ENCODE peak calls at places on chromosomes 11 and 22, in four cellular contexts. W is HCT116; D is heart left ventricle; X is CD8-positive, alpha-beta T cell. G is an unnamed sample.

GRCh38 chr11:128624269-128625170 is 37.2 kb upstream of the ETS1 start:
- DNase-seq in X (peak; percentile 82), D (no peak), W (no peak), G (peak; percentile 76)

GRCh38 chr11:105878510-105878909 is 143.5 kb downstream of the MSANTD4 start:
- DNase-seq in D (no peak), X (no peak), W (no peak), G (no peak)

GRCh38 chr11:14132312-14132711 is 169.8 kb downstream of the SPON1 start:
- DNase-seq in W (no peak), D (no peak), X (no peak), G (no peak)

GRCh38 chr11:62069374-62069773 is 54.4 kb upstream of the INCENP start:
- DNase-seq in X (no peak), W (no peak), D (no peak), G (no peak)

GRCh38 chr11:30392977-30393376 is 70.1 kb downstream of the ARL14EP start:
- DNase-seq in W (no peak), D (no peak), X (no peak), G (no peak)

GRCh38 chr22:31852691-31853370 is 91.5 kb upstream of the YWHAH start:
- DNase-seq in X (no peak), D (no peak), W (no peak), G (no peak)

GRCh38 chr11:20194470-20194869 is 34.2 kb upstream of the DBX1 start:
- DNase-seq in X (no peak), D (no peak), W (no peak), G (no peak)

GRCh38 chr22:36398602-36399472 is 11.1 kb upstream of the MYH9 start:
- DNase-seq in D (no peak), W (no peak), X (no peak), G (no peak)

GRCh38 chr11:65522640-65523322 is 2.1 kb upstream of the SCYL1 start:
- DNase-seq in X (peak; percentile 58), W (no peak), D (no peak), G (no peak)

GRCh38 chr11:126929186-126930085 is 71.1 kb downstream of the KIRREL3 start:
- DNase-seq in D (no peak), X (no peak), W (no peak), G (no peak)

GRCh38 chr22:43256569-43257360 is 69.8 kb upstream of the TTLL12 start:
- DNase-seq in W (no peak), D (no peak), X (no peak), G (no peak)

GRCh38 chr11:94762208-94762607 is 5.9 kb upstream of the AMOTL1 start:
- DNase-seq in D (no peak), X (no peak), W (peak; percentile 34), G (no peak)

GRCh38 chr22:41501209-41501608 is 32.3 kb downstream of the ACO2 start:
- DNase-seq in W (no peak), D (no peak), X (no peak), G (peak; percentile 51)

GRCh38 chr11:13786688-13787087 is 118.2 kb downstream of the FAR1 start:
- DNase-seq in W (no peak), X (no peak), D (no peak), G (no peak)

GRCh38 chr11:82890002-82890341 is 10.3 kb downstream of the PRCP start:
- DNase-seq in X (no peak), W (no peak), D (no peak), G (no peak)

GRCh38 chr22:20396639-20397038 is 2.7 kb downstream of the ZNF74 start:
- DNase-seq in W (no peak), X (no peak), D (no peak), G (no peak)

GRCh38 chr11:2929880-2930704 is 872 bp upstream of the PHLDA2 start:
- DNase-seq in D (peak; percentile 36), X (peak; percentile 36), W (peak; percentile 46), G (peak; percentile 49)

GRCh38 chr11:84558085-84558905 is 1068.8 kb downstream of the DLG2 start:
- DNase-seq in X (no peak), W (peak; percentile 18), D (peak; percentile 12), G (no peak)

GRCh38 chr11:108857382-108857781 is 192.5 kb downstream of the DDX10 start:
- DNase-seq in W (no peak), D (peak; percentile 52), X (no peak), G (no peak)

GRCh38 chr11:35412285-35412684 is 7.1 kb downstream of the SLC1A2 start:
- DNase-seq in X (no peak), W (no peak), D (no peak), G (no peak)

GRCh38 chr22:23243006-23243573 is 62.8 kb downstream of the BCR start:
- DNase-seq in W (no peak), X (peak; percentile 79), D (no peak), G (peak; percentile 36)

GRCh38 chr22:31346733-31347250 is 646 bp upstream of the PATZ1 start:
- DNase-seq in W (no peak), D (peak; percentile 59), X (no peak), G (peak; percentile 57)

GRCh38 chr11:71414645-71415044 is 33.5 kb downstream of the DHCR7 start:
- DNase-seq in X (no peak), D (no peak), W (no peak), G (no peak)

GRCh38 chr11:123194308-123195181 is 503 bp downstream of the CLMP start:
- DNase-seq in D (no peak), X (no peak), W (no peak), G (no peak)

GRCh38 chr22:28816994-28817530 is 16.7 kb upstream of the XBP1 start:
- DNase-seq in X (no peak), W (no peak), D (no peak), G (no peak)

GRCh38 chr22:28815101-28815500 is 14.7 kb upstream of the XBP1 start:
- DNase-seq in X (no peak), D (no peak), W (no peak), G (no peak)

GRCh38 chr22:28817919-28818859 is 17.8 kb upstream of the XBP1 start:
- DNase-seq in W (no peak), X (no peak), D (peak; percentile 29), G (no peak)

GRCh38 chr22:28813772-28814518 is 13.6 kb upstream of the XBP1 start:
- DNase-seq in D (peak; percentile 25), W (no peak), X (no peak), G (no peak)

GRCh38 chr22:28815729-28816128 is 15.4 kb upstream of the XBP1 start:
- DNase-seq in W (no peak), D (no peak), X (no peak), G (no peak)
- H3K4me1 ChIP-seq in W (peaks cover 3% of the 10 kb centered on the region), D (peaks cover 11% of the 10 kb centered on the region), X (peaks cover 69% of the 10 kb centered on the region), G (peaks cover 32% of the 10 kb centered on the region)

GRCh38 chr11:103536335-103536722 is 427.1 kb downstream of the DYNC2H1 start:
- DNase-seq in X (no peak), D (no peak), W (no peak), G (no peak)
- H3K4me1 ChIP-seq in X (no peaks in the 10 kb centered on the region), D (peaks cover 11% of the 10 kb centered on the region), W (no peaks in the 10 kb centered on the region), G (no peaks in the 10 kb centered on the region)

DNA sequence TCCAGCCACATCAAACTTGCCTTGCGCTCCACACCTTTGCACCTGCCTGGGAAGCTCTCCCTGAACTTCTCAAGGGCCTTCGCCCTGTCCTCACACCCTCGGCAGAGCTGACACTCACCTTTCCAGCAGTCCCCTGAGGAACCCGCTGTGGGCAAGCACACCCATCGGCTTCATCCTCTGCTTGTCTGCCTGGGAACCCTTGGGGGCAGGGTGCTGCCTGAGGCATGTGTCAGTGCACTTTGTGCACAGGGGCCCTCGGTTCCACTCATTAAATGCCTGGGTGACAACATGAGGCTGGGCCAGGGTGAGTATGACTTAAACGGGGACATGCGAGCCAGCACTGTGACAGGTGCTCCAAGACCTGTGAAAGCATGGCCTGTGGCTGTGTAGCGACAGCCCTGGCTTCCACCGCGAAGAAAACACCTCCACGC is 2.6 kb upstream of the LRFN4 start:
- DNase-seq in W (no peak), D (no peak), X (no peak), G (no peak)
- H3K4me1 ChIP-seq in W (peaks cover 11% of the 10 kb centered on the region), D (peaks cover 13% of the 10 kb centered on the region), X (peaks cover 6% of the 10 kb centered on the region), G (peaks cover 19% of the 10 kb centered on the region)

GRCh38 chr11:6440906-6441358 is at the start of gene HPX:
- DNase-seq in D (no peak), X (no peak), W (no peak), G (no peak)

GRCh38 chr11:6437993-6438392 is 2.8 kb downstream of the HPX start:
- DNase-seq in W (no peak), X (no peak), D (no peak), G (no peak)

GRCh38 chr11:6438979-6439571 is 1.7 kb downstream of the HPX start:
- DNase-seq in W (peak; percentile 43), X (no peak), D (peak; percentile 27), G (peak; percentile 21)

GRCh38 chr11:6433998-6434650 is 6.7 kb downstream of the HPX start:
- DNase-seq in X (no peak), D (no peak), W (no peak), G (no peak)

DNA sequence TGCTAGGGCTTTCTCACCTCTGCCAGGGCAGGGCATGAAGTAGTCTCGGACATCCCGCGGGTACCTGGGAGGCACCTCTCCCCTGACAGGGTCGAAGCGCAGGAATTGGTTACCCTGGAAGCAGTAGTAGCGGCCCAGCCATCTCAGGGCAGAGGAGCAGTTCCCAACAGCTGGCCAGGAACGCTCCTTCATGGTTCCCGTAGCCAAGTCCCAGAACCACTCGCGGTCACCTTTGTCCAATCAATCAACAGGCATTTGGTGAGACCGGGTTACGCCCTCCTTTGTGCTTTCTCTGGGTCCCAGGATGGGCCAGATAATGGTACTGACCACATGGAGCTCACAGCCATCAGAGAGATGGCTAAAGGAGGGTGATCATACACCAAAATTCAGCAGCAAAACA is 3.4 kb downstream of the HPX start:
- DNase-seq in D (no peak), X (no peak), W (no peak), G (no peak)
- H3K4me1 ChIP-seq in D (no peaks in the 10 kb centered on the region), X (peaks cover 27% of the 10 kb centered on the region), W (peaks cover 4% of the 10 kb centered on the region), G (peaks cover 16% of the 10 kb centered on the region)

DNA sequence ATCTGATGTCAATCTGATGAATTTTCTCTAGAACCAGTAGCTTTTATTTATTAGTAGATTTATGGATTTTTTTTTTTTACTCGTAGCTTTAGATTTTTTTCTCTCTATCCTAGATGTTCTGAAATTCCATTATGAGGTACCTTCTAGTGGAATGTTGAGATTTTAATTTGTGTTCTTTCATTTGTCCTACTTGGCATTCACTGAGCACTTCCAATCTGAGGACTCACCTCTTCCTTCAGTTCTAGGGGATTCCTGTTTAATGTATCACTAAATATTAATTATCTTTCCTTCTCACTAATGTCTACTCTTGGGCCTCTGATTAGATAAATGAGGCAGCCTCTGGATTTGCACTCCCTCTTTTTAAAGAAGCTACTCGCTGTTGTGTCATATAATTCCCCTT is 40.2 kb upstream of the WNT7B start:
- DNase-seq in W (no peak), X (no peak), D (no peak), G (no peak)
- H3K4me1 ChIP-seq in W (peaks cover 20% of the 10 kb centered on the region), X (peaks cover 5% of the 10 kb centered on the region), D (peaks cover 24% of the 10 kb centered on the region), G (peaks cover 17% of the 10 kb centered on the region)

GRCh38 chr11:57644748-57645715 is 4.7 kb downstream of the YPEL4 start:
- DNase-seq in X (peak; percentile 88), D (peak; percentile 82), W (peak; percentile 71), G (peak; percentile 85)

GRCh38 chr11:57641426-57641825 is 8.3 kb downstream of the YPEL4 start:
- DNase-seq in X (no peak), D (no peak), W (no peak), G (no peak)

GRCh38 chr11:57646221-57646620 is 3.5 kb downstream of the YPEL4 start:
- DNase-seq in D (peak; percentile 43), W (no peak), X (no peak), G (no peak)

GRCh38 chr11:57645716-57646085 is 4.0 kb downstream of the YPEL4 start:
- DNase-seq in X (no peak), W (no peak), D (no peak), G (no peak)

GRCh38 chr11:57643802-57644201 is 5.9 kb downstream of the YPEL4 start:
- DNase-seq in X (no peak), W (no peak), D (no peak), G (no peak)
- H3K4me1 ChIP-seq in X (peaks cover 16% of the 10 kb centered on the region), W (peaks cover 6% of the 10 kb centered on the region), D (peaks cover 21% of the 10 kb centered on the region), G (peaks cover 20% of the 10 kb centered on the region)

GRCh38 chr11:72724021-72724561 is 28.1 kb downstream of the ARAP1 start:
- DNase-seq in D (no peak), W (no peak), X (no peak), G (no peak)
- H3K4me1 ChIP-seq in D (peaks cover 25% of the 10 kb centered on the region), W (peaks cover 8% of the 10 kb centered on the region), X (peaks cover 46% of the 10 kb centered on the region), G (peaks cover 51% of the 10 kb centered on the region)

G was measured in CD4-positive, CD25-positive, alpha-beta regulatory T cell.